ENCODE peak calls at places on chromosomes 16 and 17, in nine cellular contexts. One of them, this sample, is unnamed.

GRCh38 chr17:39671651-39672521 is 3.6 kb downstream of the PNMT start:
- DNase-seq in tibial nerve: no peak
- DNase-seq in A549: peak; percentile 61
- DNase-seq in ascending aorta: peak; percentile 69
- DNase-seq in heart right ventricle: no peak
- DNase-seq in OCI-LY7: peak; percentile 52
- DNase-seq in esophagus squamous epithelium: no peak
- DNase-seq in right atrium auricular region: no peak
- DNase-seq in esophagus muscularis mucosa: no peak
- DNase-seq in this sample: no peak

GRCh38 chr17:44203731-44204452 is 4.2 kb upstream of the ATXN7L3 start:
- DNase-seq in tibial nerve: peak; percentile 39
- DNase-seq in A549: peak; percentile 76
- DNase-seq in ascending aorta: no peak
- DNase-seq in heart right ventricle: no peak
- DNase-seq in OCI-LY7: peak; percentile 83
- DNase-seq in esophagus squamous epithelium: no peak
- DNase-seq in right atrium auricular region: no peak
- DNase-seq in esophagus muscularis mucosa: no peak
- DNase-seq in this sample: no peak

GRCh38 chr17:63140255-63140654 is 174.2 kb downstream of the TANC2 start:
- DNase-seq in tibial nerve: peak; percentile 27
- DNase-seq in A549: no peak
- DNase-seq in ascending aorta: no peak
- DNase-seq in heart right ventricle: peak; percentile 16
- DNase-seq in OCI-LY7: no peak
- DNase-seq in esophagus squamous epithelium: no peak
- DNase-seq in right atrium auricular region: no peak
- DNase-seq in esophagus muscularis mucosa: no peak
- DNase-seq in this sample: no peak

GRCh38 chr16:69613283-69614154 is 47.8 kb downstream of the NFAT5 start:
- DNase-seq in tibial nerve: no peak
- DNase-seq in A549: peak; percentile 54
- DNase-seq in ascending aorta: no peak
- DNase-seq in heart right ventricle: no peak
- DNase-seq in OCI-LY7: no peak
- DNase-seq in esophagus squamous epithelium: no peak
- DNase-seq in right atrium auricular region: no peak
- DNase-seq in esophagus muscularis mucosa: no peak
- DNase-seq in this sample: no peak

GRCh38 chr17:50264263-50265113 is 9.8 kb upstream of the TMEM92 start:
- DNase-seq in tibial nerve: no peak
- DNase-seq in A549: no peak
- DNase-seq in ascending aorta: peak; percentile 76
- DNase-seq in heart right ventricle: no peak
- DNase-seq in OCI-LY7: no peak
- DNase-seq in esophagus squamous epithelium: no peak
- DNase-seq in right atrium auricular region: no peak
- DNase-seq in esophagus muscularis mucosa: no peak
- DNase-seq in this sample: no peak

GRCh38 chr16:17365211-17365541 is 105.6 kb downstream of the XYLT1 start:
- DNase-seq in tibial nerve: no peak
- DNase-seq in A549: no peak
- DNase-seq in ascending aorta: no peak
- DNase-seq in heart right ventricle: no peak
- DNase-seq in OCI-LY7: no peak
- DNase-seq in esophagus squamous epithelium: no peak
- DNase-seq in right atrium auricular region: no peak
- DNase-seq in esophagus muscularis mucosa: no peak
- DNase-seq in this sample: no peak

GRCh38 chr16:57194512-57194911 is 8.4 kb downstream of the RSPRY1 start:
- DNase-seq in tibial nerve: no peak
- DNase-seq in A549: peak; percentile 87
- DNase-seq in ascending aorta: no peak
- DNase-seq in heart right ventricle: no peak
- DNase-seq in OCI-LY7: no peak
- DNase-seq in esophagus squamous epithelium: no peak
- DNase-seq in right atrium auricular region: no peak
- DNase-seq in esophagus muscularis mucosa: no peak
- DNase-seq in this sample: no peak

GRCh38 chr17:79794659-79795511 is 2.0 kb downstream of the CBX8 start:
- DNase-seq in tibial nerve: no peak
- DNase-seq in A549: no peak
- DNase-seq in ascending aorta: no peak
- DNase-seq in heart right ventricle: no peak
- DNase-seq in OCI-LY7: no peak
- DNase-seq in esophagus squamous epithelium: no peak
- DNase-seq in right atrium auricular region: no peak
- DNase-seq in esophagus muscularis mucosa: no peak
- DNase-seq in this sample: no peak

GRCh38 chr17:28532063-28532960 is 20.1 kb downstream of the UNC119 start:
- DNase-seq in tibial nerve: no peak
- DNase-seq in A549: no peak
- DNase-seq in ascending aorta: no peak
- DNase-seq in heart right ventricle: no peak
- DNase-seq in OCI-LY7: no peak
- DNase-seq in esophagus squamous epithelium: no peak
- DNase-seq in right atrium auricular region: no peak
- DNase-seq in esophagus muscularis mucosa: no peak
- DNase-seq in this sample: no peak

GRCh38 chr17:20046629-20047028 is 37.5 kb downstream of the SPECC1 start:
- DNase-seq in tibial nerve: no peak
- DNase-seq in A549: no peak
- DNase-seq in ascending aorta: no peak
- DNase-seq in heart right ventricle: no peak
- DNase-seq in OCI-LY7: no peak
- DNase-seq in esophagus squamous epithelium: no peak
- DNase-seq in right atrium auricular region: no peak
- DNase-seq in esophagus muscularis mucosa: no peak
- DNase-seq in this sample: no peak

GRCh38 chr16:31711344-31711845 is 162.2 kb upstream of the ZNF267 start:
- DNase-seq in tibial nerve: no peak
- DNase-seq in A549: no peak
- DNase-seq in ascending aorta: no peak
- DNase-seq in heart right ventricle: no peak
- DNase-seq in OCI-LY7: no peak
- DNase-seq in esophagus squamous epithelium: no peak
- DNase-seq in right atrium auricular region: no peak
- DNase-seq in esophagus muscularis mucosa: no peak
- DNase-seq in this sample: no peak

GRCh38 chr17:59791603-59792457 is 84.4 kb downstream of the VMP1 start:
- DNase-seq in tibial nerve: no peak
- DNase-seq in A549: peak; percentile 95
- DNase-seq in ascending aorta: no peak
- DNase-seq in heart right ventricle: no peak
- DNase-seq in OCI-LY7: no peak
- DNase-seq in esophagus squamous epithelium: no peak
- DNase-seq in right atrium auricular region: no peak
- DNase-seq in esophagus muscularis mucosa: no peak
- DNase-seq in this sample: no peak

GRCh38 chr17:29566473-29567361 is at the start of gene ABHD15:
- DNase-seq in tibial nerve: peak; percentile 43
- DNase-seq in A549: peak; percentile 75
- DNase-seq in ascending aorta: peak; percentile 86
- DNase-seq in heart right ventricle: peak; percentile 47
- DNase-seq in OCI-LY7: peak; percentile 45
- DNase-seq in esophagus squamous epithelium: no peak
- DNase-seq in right atrium auricular region: peak; percentile 70
- DNase-seq in esophagus muscularis mucosa: no peak
- DNase-seq in this sample: no peak

GRCh38 chr17:66533572-66533971 is 231.2 kb downstream of the PRKCA start:
- DNase-seq in tibial nerve: no peak
- DNase-seq in A549: no peak
- DNase-seq in ascending aorta: no peak
- DNase-seq in heart right ventricle: no peak
- DNase-seq in OCI-LY7: no peak
- DNase-seq in esophagus squamous epithelium: no peak
- DNase-seq in right atrium auricular region: no peak
- DNase-seq in esophagus muscularis mucosa: no peak
- DNase-seq in this sample: no peak

GRCh38 chr17:11671151-11671550 is 72.9 kb downstream of the DNAH9 start:
- DNase-seq in tibial nerve: no peak
- DNase-seq in A549: no peak
- DNase-seq in ascending aorta: no peak
- DNase-seq in heart right ventricle: no peak
- DNase-seq in OCI-LY7: no peak
- DNase-seq in esophagus squamous epithelium: no peak
- DNase-seq in right atrium auricular region: no peak
- DNase-seq in esophagus muscularis mucosa: peak; percentile 68
- DNase-seq in this sample: no peak

GRCh38 chr17:29518359-29518758 is 48.5 kb downstream of the ABHD15 start:
- DNase-seq in tibial nerve: no peak
- DNase-seq in A549: no peak
- DNase-seq in ascending aorta: no peak
- DNase-seq in heart right ventricle: no peak
- DNase-seq in OCI-LY7: no peak
- DNase-seq in esophagus squamous epithelium: no peak
- DNase-seq in right atrium auricular region: no peak
- DNase-seq in esophagus muscularis mucosa: no peak
- DNase-seq in this sample: no peak

GRCh38 chr17:29238133-29238850 is 8.4 kb upstream of the CRYBA1 start:
- DNase-seq in tibial nerve: no peak
- DNase-seq in A549: no peak
- DNase-seq in ascending aorta: no peak
- DNase-seq in heart right ventricle: no peak
- DNase-seq in OCI-LY7: no peak
- DNase-seq in esophagus squamous epithelium: no peak
- DNase-seq in right atrium auricular region: no peak
- DNase-seq in esophagus muscularis mucosa: peak; percentile 55
- DNase-seq in this sample: no peak

GRCh38 chr16:49588061-49588460 is 214.5 kb downstream of the C16orf78 start:
- DNase-seq in tibial nerve: no peak
- DNase-seq in A549: no peak
- DNase-seq in ascending aorta: peak; percentile 37
- DNase-seq in heart right ventricle: no peak
- DNase-seq in OCI-LY7: no peak
- DNase-seq in esophagus squamous epithelium: no peak
- DNase-seq in right atrium auricular region: no peak
- DNase-seq in esophagus muscularis mucosa: no peak
- DNase-seq in this sample: no peak

GRCh38 chr17:69223809-69224208 is 4.8 kb downstream of the ABCA10 start:
- DNase-seq in tibial nerve: no peak
- DNase-seq in A549: no peak
- DNase-seq in ascending aorta: no peak
- DNase-seq in heart right ventricle: no peak
- DNase-seq in OCI-LY7: peak; percentile 19
- DNase-seq in esophagus squamous epithelium: no peak
- DNase-seq in right atrium auricular region: no peak
- DNase-seq in esophagus muscularis mucosa: no peak
- DNase-seq in this sample: no peak

GRCh38 chr16:11257131-11257938 is 1.3 kb upstream of the SOCS1 start:
- DNase-seq in tibial nerve: peak; percentile 86
- DNase-seq in A549: peak; percentile 81
- DNase-seq in ascending aorta: peak; percentile 87
- DNase-seq in heart right ventricle: peak; percentile 80
- DNase-seq in OCI-LY7: peak; percentile 74
- DNase-seq in esophagus squamous epithelium: no peak
- DNase-seq in right atrium auricular region: peak; percentile 78
- DNase-seq in esophagus muscularis mucosa: no peak
- DNase-seq in this sample: peak; percentile 48
- TF ChIP-seq CTCF in tibial nerve: peak; percentile 76
- TF ChIP-seq CTCF in A549: peak; percentile 67
- TF ChIP-seq CTCF in ascending aorta: peak; percentile 73
- TF ChIP-seq CTCF in heart right ventricle: peak; percentile 78
- TF ChIP-seq CTCF in OCI-LY7: peak; percentile 79
- TF ChIP-seq CTCF in esophagus squamous epithelium: peak; percentile 85
- TF ChIP-seq CTCF in right atrium auricular region: peak; percentile 71
- TF ChIP-seq CTCF in esophagus muscularis mucosa: peak; percentile 68
- TF ChIP-seq CTCF in this sample: peak; percentile 74

DNA sequence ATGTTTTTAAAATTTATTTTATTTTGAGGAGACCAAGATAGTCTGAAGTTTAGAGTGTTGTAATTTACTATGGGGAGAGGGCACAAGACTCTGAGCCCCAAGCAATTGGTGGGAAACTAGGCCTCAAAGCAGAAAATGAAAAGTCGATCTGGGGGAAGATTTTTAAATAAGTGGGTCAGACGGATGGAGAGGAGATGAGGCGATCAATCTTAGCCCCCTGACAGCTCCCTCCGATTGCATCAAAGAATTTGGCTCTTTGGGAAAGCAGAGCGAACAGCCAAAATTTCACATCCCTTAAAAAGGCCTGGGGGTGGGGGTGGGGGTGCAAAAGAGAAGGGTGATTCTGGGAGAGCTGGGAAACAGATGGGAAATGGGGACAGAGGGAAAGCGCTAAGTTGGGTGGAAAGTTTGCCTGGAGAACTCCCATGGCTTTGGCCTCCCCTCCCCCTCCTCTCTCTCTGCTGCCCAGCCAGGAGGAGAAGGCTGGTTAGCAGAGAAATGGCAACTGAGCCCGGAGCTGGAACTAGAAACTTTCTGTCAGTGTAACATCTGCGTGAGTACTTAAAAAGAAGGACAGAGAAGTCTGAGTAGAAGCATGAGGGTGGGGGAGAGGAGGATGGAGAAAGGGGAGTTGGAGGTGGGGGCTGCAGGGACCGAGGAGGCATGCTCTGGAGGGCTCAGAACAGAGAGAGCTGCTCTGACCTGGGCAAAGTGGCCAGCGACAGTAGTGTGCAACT is 1.4 kb upstream of the HOXB2 start:
- DNase-seq in tibial nerve: no peak
- DNase-seq in A549: no peak
- DNase-seq in ascending aorta: no peak
- DNase-seq in heart right ventricle: no peak
- DNase-seq in OCI-LY7: no peak
- DNase-seq in esophagus squamous epithelium: no peak
- DNase-seq in right atrium auricular region: no peak
- DNase-seq in esophagus muscularis mucosa: no peak
- DNase-seq in this sample: no peak
- H3K27ac ChIP-seq in tibial nerve: peak overlapping the region; percentile 96
- H3K27ac ChIP-seq in A549: no peak overlapping the region
- H3K27ac ChIP-seq in ascending aorta: peak overlapping the region; percentile 97
- H3K27ac ChIP-seq in heart right ventricle: peak overlapping the region; percentile 70
- H3K27ac ChIP-seq in OCI-LY7: no peak overlapping the region
- H3K27ac ChIP-seq in esophagus squamous epithelium: peak overlapping the region; percentile 95
- H3K27ac ChIP-seq in right atrium auricular region: peak overlapping the region; percentile 83
- H3K27ac ChIP-seq in esophagus muscularis mucosa: peak overlapping the region; percentile 97
- H3K27ac ChIP-seq in this sample: no peak overlapping the region

DNA sequence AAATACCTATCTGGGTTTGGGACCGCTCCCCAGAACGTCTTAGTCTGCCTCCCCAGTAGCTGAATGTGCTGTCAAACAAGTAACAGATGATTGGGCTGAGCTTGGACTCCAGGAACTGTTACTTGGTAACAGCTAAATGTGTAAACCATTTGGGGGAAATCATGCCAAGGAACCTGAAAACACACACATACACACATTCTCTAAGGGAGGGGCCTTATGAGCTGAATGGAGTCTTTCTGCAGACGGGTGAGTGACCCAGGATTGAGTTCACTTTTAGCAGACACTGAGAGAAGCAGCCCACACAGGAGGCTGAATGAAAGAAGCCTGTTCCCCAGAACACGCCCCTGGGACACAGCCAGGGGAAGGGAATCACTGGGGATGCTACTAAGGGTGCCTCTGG is 1.6 kb downstream of the ACLY start:
- DNase-seq in tibial nerve: peak; percentile 28
- DNase-seq in A549: peak; percentile 60
- DNase-seq in ascending aorta: no peak
- DNase-seq in heart right ventricle: no peak
- DNase-seq in OCI-LY7: no peak
- DNase-seq in esophagus squamous epithelium: no peak
- DNase-seq in right atrium auricular region: no peak
- DNase-seq in esophagus muscularis mucosa: no peak
- DNase-seq in this sample: no peak
- H3K4me3 ChIP-seq in tibial nerve: no peak overlapping the region
- H3K4me3 ChIP-seq in A549: peak overlapping the region; percentile 94
- H3K4me3 ChIP-seq in ascending aorta: peak overlapping the region; percentile 85
- H3K4me3 ChIP-seq in heart right ventricle: peak overlapping the region; percentile 82
- H3K4me3 ChIP-seq in OCI-LY7: peak overlapping the region; percentile 83
- H3K4me3 ChIP-seq in esophagus squamous epithelium: no peak overlapping the region
- H3K4me3 ChIP-seq in right atrium auricular region: no peak overlapping the region
- H3K4me3 ChIP-seq in esophagus muscularis mucosa: peak overlapping the region; percentile 89
- H3K4me3 ChIP-seq in this sample: peak overlapping the region; percentile 97

GRCh38 chr17:73560661-73561060 is 83.6 kb downstream of the SDK2 start:
- DNase-seq in tibial nerve: no peak
- DNase-seq in A549: peak; percentile 32
- DNase-seq in ascending aorta: no peak
- DNase-seq in heart right ventricle: no peak
- DNase-seq in OCI-LY7: peak; percentile 48
- DNase-seq in esophagus squamous epithelium: no peak
- DNase-seq in right atrium auricular region: no peak
- DNase-seq in esophagus muscularis mucosa: no peak
- DNase-seq in this sample: no peak
- TF ChIP-seq CTCF in tibial nerve: no peak
- TF ChIP-seq CTCF in A549: no peak
- TF ChIP-seq CTCF in ascending aorta: no peak
- TF ChIP-seq CTCF in heart right ventricle: no peak
- TF ChIP-seq CTCF in OCI-LY7: peak; percentile 64
- TF ChIP-seq CTCF in esophagus squamous epithelium: no peak
- TF ChIP-seq CTCF in right atrium auricular region: no peak
- TF ChIP-seq CTCF in esophagus muscularis mucosa: no peak
- TF ChIP-seq CTCF in this sample: no peak

This sample was measured in dorsolateral prefrontal cortex.